ENCODE peak calls at places on chromosomes 13 and 19, in five cellular contexts. Z is cardiac muscle cell, W is adrenal gland, Y is GM06990, E is NB4. K is an unnamed sample.

GRCh38 chr19:49448432-49448786 is 3.2 kb downstream of the PIH1D1 start:
- DNase-seq in Z (no peak), W (no peak), Y (no peak), E (no peak), K (no peak)

GRCh38 chr19:48333467-48334384 is 8.4 kb downstream of the EMP3 start:
- DNase-seq in Z (peak), W (peak), Y (peak), E (peak), K (peak)

GRCh38 chr13:103289661-103290060 is 223.4 kb upstream of the SLC10A2 start:
- DNase-seq in Z (peak), W (no peak), Y (no peak), E (no peak), K (no peak)

GRCh38 chr13:42039457-42039945 is 8.9 kb upstream of the DGKH start:
- DNase-seq in Z (no peak), W (peak), Y (no peak), E (no peak), K (peak)

GRCh38 chr13:59103004-59103768 is 1060.5 kb downstream of the DIAPH3 start:
- DNase-seq in Z (peak), W (no peak), Y (no peak), E (no peak), K (no peak)

GRCh38 chr13:51821666-51822065 is 17.7 kb upstream of the DHRS12 start:
- DNase-seq in Z (no peak), W (no peak), Y (no peak), E (peak), K (no peak)

GRCh38 chr13:110874508-110874960 is 40.3 kb downstream of the ANKRD10 start:
- DNase-seq in Z (peak), W (peak), Y (peak), E (peak), K (peak)

GRCh38 chr13:39956036-39956435 is 300.6 kb downstream of the COG6 start:
- DNase-seq in Z (no peak), W (no peak), Y (peak), E (no peak), K (peak)

GRCh38 chr13:26929971-26930730 is 169.6 kb upstream of the GPR12 start:
- DNase-seq in Z (peak), W (peak), Y (peak), E (peak), K (peak)

GRCh38 chr13:20190481-20191310 is 2.0 kb downstream of the GJB2 start:
- DNase-seq in Z (peak), W (no peak), Y (no peak), E (no peak), K (no peak)

GRCh38 chr13:44184740-44185139 is 188.9 kb upstream of the SERP2 start:
- DNase-seq in Z (no peak), W (no peak), Y (no peak), E (no peak), K (no peak)

GRCh38 chr13:42538996-42539395 is 35.0 kb upstream of the TNFSF11 start:
- DNase-seq in Z (no peak), W (no peak), Y (no peak), E (no peak), K (no peak)

GRCh38 chr19:33905937-33906577 is 109.4 kb downstream of the KCTD15 start:
- DNase-seq in Z (peak), W (peak), Y (peak), E (no peak), K (peak)

GRCh38 chr19:17703823-17704463 is 15.3 kb upstream of the MAP1S start:
- DNase-seq in Z (peak), W (peak), Y (no peak), E (peak), K (peak)

GRCh38 chr13:27644302-27644701 is 22.6 kb downstream of the POLR1D start:
- DNase-seq in Z (peak), W (peak), Y (no peak), E (peak), K (no peak)

GRCh38 chr19:6677924-6678689 is 8.1 kb upstream of the TNFSF14 start:
- DNase-seq in Z (peak), W (peak), Y (peak), E (no peak), K (no peak)

GRCh38 chr13:44142540-44142867 is 231.1 kb upstream of the SERP2 start:
- DNase-seq in Z (no peak), W (no peak), Y (no peak), E (no peak), K (no peak)

GRCh38 chr13:112181336-112182051 is 114.5 kb downstream of the SOX1 start:
- DNase-seq in Z (no peak), W (no peak), Y (no peak), E (no peak), K (no peak)

GRCh38 chr19:57269515-57270250 is 10.6 kb upstream of the ZNF460 start:
- DNase-seq in Z (peak), W (no peak), Y (peak), E (no peak), K (peak)

DNA sequence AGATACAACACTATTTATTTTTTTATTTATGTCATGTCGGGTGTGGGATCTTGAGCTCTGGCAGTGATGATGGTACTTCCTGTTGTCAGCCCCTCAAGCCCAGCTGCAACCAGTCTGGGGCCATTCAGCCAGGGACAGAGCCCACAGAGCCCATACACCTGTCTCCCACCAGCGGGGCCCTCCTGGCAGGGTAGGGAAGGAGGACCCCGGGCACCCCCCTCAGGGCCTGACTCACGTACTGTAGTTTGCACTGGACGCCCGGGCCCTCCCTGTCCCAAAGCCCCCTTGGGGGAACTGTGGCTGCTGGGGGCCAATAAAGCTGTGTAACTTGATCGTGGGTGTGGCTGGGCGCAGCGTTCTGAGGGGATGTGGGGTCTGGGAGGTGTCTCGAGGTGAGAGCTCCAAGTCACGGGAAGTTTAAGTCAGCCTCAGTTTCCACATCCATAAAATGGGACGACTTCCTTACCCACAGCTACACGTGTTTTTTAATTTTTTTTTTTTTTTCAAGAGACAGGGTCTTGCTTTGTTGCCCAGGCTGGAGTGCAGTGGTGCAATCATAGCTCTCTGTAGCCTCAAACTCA is 9.5 kb downstream of the ATG4D start:
- DNase-seq in Z (no peak), W (no peak), Y (no peak), E (peak), K (no peak)
- H3K4me3 ChIP-seq in Z (no peak), W (no peak), Y (no peak), E (no peak), K (no peak)

GRCh38 chr19:583968-584239 is 5.8 kb upstream of the HCN2 start:
- DNase-seq in Z (no peak), W (no peak), Y (no peak), E (no peak), K (no peak)

GRCh38 chr19:582497-583197 is 7.0 kb upstream of the HCN2 start:
- DNase-seq in Z (peak), W (peak), Y (no peak), E (no peak), K (no peak)

GRCh38 chr19:585551-586110 is 4.0 kb upstream of the HCN2 start:
- DNase-seq in Z (no peak), W (peak), Y (no peak), E (peak), K (no peak)

GRCh38 chr19:583198-583967 is 6.3 kb upstream of the HCN2 start:
- DNase-seq in Z (no peak), W (no peak), Y (peak), E (no peak), K (no peak)

DNA sequence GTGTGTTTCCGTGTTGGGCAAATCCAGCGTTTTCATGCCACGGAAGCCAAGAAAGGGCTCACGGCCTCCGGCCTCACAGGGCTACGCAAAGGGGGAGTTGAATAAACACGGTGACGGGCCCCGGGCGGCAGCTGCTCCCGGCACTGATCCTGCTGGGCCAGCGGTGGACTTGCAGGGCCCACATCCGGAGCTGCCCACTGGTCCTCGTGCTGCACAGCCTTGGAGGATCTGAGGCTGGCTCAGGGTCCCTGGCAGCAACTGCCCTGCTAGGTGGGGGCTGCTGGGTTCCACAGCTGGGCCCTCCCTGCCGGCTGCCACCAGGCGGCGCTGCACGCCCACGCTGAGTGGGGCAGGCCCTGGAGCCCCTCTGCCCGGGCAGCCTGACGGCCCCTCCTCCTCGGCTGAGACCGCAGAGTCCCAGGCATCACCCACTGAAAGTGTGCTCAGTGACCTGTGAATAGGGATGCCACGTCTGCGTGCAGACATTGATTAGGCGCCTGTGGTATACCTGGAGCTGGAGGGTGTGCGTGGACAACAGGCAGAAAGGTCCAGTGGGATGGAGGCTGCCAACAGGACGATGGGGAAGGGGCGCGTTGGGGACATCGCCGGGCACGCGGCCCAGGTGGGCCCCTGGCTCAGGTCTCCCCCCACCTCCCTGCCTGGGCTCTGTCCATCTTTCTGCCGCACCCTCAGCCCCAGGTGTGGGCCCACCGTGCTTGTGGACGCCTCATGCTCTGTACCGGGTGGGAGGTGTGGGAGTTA is 5.3 kb upstream of the HCN2 start:
- DNase-seq in Z (peak), W (peak), Y (peak), E (peak), K (peak)
- TF ChIP-seq CTCF in Z (peak), W (peak), Y (peak), E (peak), K (peak)

GRCh38 chr13:74575729-74576125 is 441.5 kb upstream of the KLF12 start:
- DNase-seq in Z (peak), W (peak), Y (peak), E (peak), K (peak)
- H3K4me3 ChIP-seq in Z (peak), W (peak), Y (no peak), E (no peak), K (no peak)

GRCh38 chr19:32719611-32720059 is at the start of gene TDRD12:
- DNase-seq in Z (no peak), W (no peak), Y (peak), E (no peak), K (no peak)
- TF ChIP-seq CTCF in Z (no peak), W (no peak), Y (no peak), E (no peak), K (no peak)

GRCh38 chr13:37602743-37603381 is 4.3 kb upstream of the POSTN start:
- DNase-seq in Z (peak), W (no peak), Y (no peak), E (peak), K (peak)

GRCh38 chr13:37599509-37599908 is 941 bp upstream of the POSTN start:
- DNase-seq in Z (peak), W (no peak), Y (no peak), E (no peak), K (no peak)

GRCh38 chr13:37595162-37595561 is 3.4 kb downstream of the POSTN start:
- DNase-seq in Z (peak), W (no peak), Y (no peak), E (no peak), K (no peak)

GRCh38 chr13:37597477-37597876 is 1.1 kb downstream of the POSTN start:
- DNase-seq in Z (no peak), W (no peak), Y (no peak), E (no peak), K (no peak)

GRCh38 chr13:37598572-37598971 is at the start of gene POSTN:
- DNase-seq in Z (peak), W (no peak), Y (no peak), E (no peak), K (no peak)
- H3K4me3 ChIP-seq in Z (no peak), W (no peak), Y (no peak), E (no peak), K (no peak)

GRCh38 chr19:53308339-53308811 is 25.2 kb upstream of the ZNF845 start:
- DNase-seq in Z (peak), W (no peak), Y (no peak), E (no peak), K (no peak)
- TF ChIP-seq CTCF in Z (no peak), W (peak), Y (no peak), E (no peak), K (no peak)

K was measured in GM12865.